ENCODE peak calls at places on chromosomes 11 and 22, in eight cellular contexts. One of them, this sample, is unnamed. For H3K4me1, the result is how much of the 10 kb centered on the place peaks cover.

GRCh38 chr22:24137595-24137994 is 43.7 kb upstream of the SUSD2 start:
- DNase-seq in A673: no peak
- DNase-seq in IMR-90: peak
- DNase-seq in MM.1S: no peak
- DNase-seq in heart right ventricle: no peak
- DNase-seq in fibroblast of lung: peak
- DNase-seq in Peyer's patch: no peak
- DNase-seq in hepatocyte: peak
- DNase-seq in this sample: no peak

GRCh38 chr11:59756496-59756840 is 1.3 kb downstream of the STX3 start:
- DNase-seq in A673: no peak
- DNase-seq in IMR-90: no peak
- DNase-seq in MM.1S: no peak
- DNase-seq in heart right ventricle: no peak
- DNase-seq in fibroblast of lung: peak
- DNase-seq in Peyer's patch: no peak
- DNase-seq in hepatocyte: no peak
- DNase-seq in this sample: no peak

GRCh38 chr11:45801723-45802315 is 3.1 kb upstream of the SLC35C1 start:
- DNase-seq in A673: peak
- DNase-seq in IMR-90: no peak
- DNase-seq in MM.1S: no peak
- DNase-seq in heart right ventricle: no peak
- DNase-seq in fibroblast of lung: no peak
- DNase-seq in Peyer's patch: no peak
- DNase-seq in hepatocyte: no peak
- DNase-seq in this sample: no peak

GRCh38 chr11:90803781-90804180 is 580.9 kb upstream of the CHORDC1 start:
- DNase-seq in A673: no peak
- DNase-seq in IMR-90: no peak
- DNase-seq in MM.1S: no peak
- DNase-seq in heart right ventricle: no peak
- DNase-seq in fibroblast of lung: no peak
- DNase-seq in Peyer's patch: no peak
- DNase-seq in hepatocyte: no peak
- DNase-seq in this sample: no peak

GRCh38 chr11:6606471-6607189 is 3.1 kb downstream of the ILK start:
- DNase-seq in A673: peak
- DNase-seq in IMR-90: peak
- DNase-seq in MM.1S: peak
- DNase-seq in heart right ventricle: peak
- DNase-seq in fibroblast of lung: peak
- DNase-seq in Peyer's patch: peak
- DNase-seq in hepatocyte: peak
- DNase-seq in this sample: peak

GRCh38 chr11:7303146-7303545 is 51.4 kb downstream of the SYT9 start:
- DNase-seq in A673: no peak
- DNase-seq in IMR-90: no peak
- DNase-seq in MM.1S: no peak
- DNase-seq in heart right ventricle: no peak
- DNase-seq in fibroblast of lung: no peak
- DNase-seq in Peyer's patch: no peak
- DNase-seq in hepatocyte: no peak
- DNase-seq in this sample: no peak

GRCh38 chr22:45846952-45847351 is 130.0 kb downstream of the WNT7B start:
- DNase-seq in A673: no peak
- DNase-seq in IMR-90: no peak
- DNase-seq in MM.1S: no peak
- DNase-seq in heart right ventricle: no peak
- DNase-seq in fibroblast of lung: no peak
- DNase-seq in Peyer's patch: no peak
- DNase-seq in hepatocyte: no peak
- DNase-seq in this sample: no peak

GRCh38 chr11:36066891-36067290 is 123.0 kb downstream of the LDLRAD3 start:
- DNase-seq in A673: no peak
- DNase-seq in IMR-90: no peak
- DNase-seq in MM.1S: no peak
- DNase-seq in heart right ventricle: no peak
- DNase-seq in fibroblast of lung: no peak
- DNase-seq in Peyer's patch: no peak
- DNase-seq in hepatocyte: no peak
- DNase-seq in this sample: no peak

GRCh38 chr22:19480789-19481188 is 1.1 kb downstream of the CDC45 start:
- DNase-seq in A673: no peak
- DNase-seq in IMR-90: no peak
- DNase-seq in MM.1S: no peak
- DNase-seq in heart right ventricle: no peak
- DNase-seq in fibroblast of lung: no peak
- DNase-seq in Peyer's patch: no peak
- DNase-seq in hepatocyte: no peak
- DNase-seq in this sample: no peak

GRCh38 chr11:29957406-29957805 is 59.4 kb downstream of the KCNA4 start:
- DNase-seq in A673: no peak
- DNase-seq in IMR-90: no peak
- DNase-seq in MM.1S: no peak
- DNase-seq in heart right ventricle: no peak
- DNase-seq in fibroblast of lung: no peak
- DNase-seq in Peyer's patch: no peak
- DNase-seq in hepatocyte: no peak
- DNase-seq in this sample: no peak

GRCh38 chr11:134145715-134146114 is 76.8 kb downstream of the JAM3 start:
- DNase-seq in A673: no peak
- DNase-seq in IMR-90: no peak
- DNase-seq in MM.1S: no peak
- DNase-seq in heart right ventricle: no peak
- DNase-seq in fibroblast of lung: no peak
- DNase-seq in Peyer's patch: no peak
- DNase-seq in hepatocyte: no peak
- DNase-seq in this sample: no peak

GRCh38 chr11:27347949-27348879 is 14.8 kb downstream of the CCDC34 start:
- DNase-seq in A673: peak
- DNase-seq in IMR-90: no peak
- DNase-seq in MM.1S: no peak
- DNase-seq in heart right ventricle: no peak
- DNase-seq in fibroblast of lung: no peak
- DNase-seq in Peyer's patch: no peak
- DNase-seq in hepatocyte: no peak
- DNase-seq in this sample: no peak

GRCh38 chr11:129779342-129779741 is 36.3 kb upstream of the TMEM45B start:
- DNase-seq in A673: no peak
- DNase-seq in IMR-90: no peak
- DNase-seq in MM.1S: no peak
- DNase-seq in heart right ventricle: no peak
- DNase-seq in fibroblast of lung: no peak
- DNase-seq in Peyer's patch: no peak
- DNase-seq in hepatocyte: no peak
- DNase-seq in this sample: no peak
- H3K27ac ChIP-seq in A673: no peak
- H3K27ac ChIP-seq in IMR-90: no peak
- H3K27ac ChIP-seq in MM.1S: no peak
- H3K27ac ChIP-seq in heart right ventricle: no peak
- H3K27ac ChIP-seq in fibroblast of lung: no peak
- H3K27ac ChIP-seq in Peyer's patch: no peak
- H3K27ac ChIP-seq in hepatocyte: peak
- H3K27ac ChIP-seq in this sample: no peak

GRCh38 chr11:111922803-111923202 is 4.1 kb downstream of the C11orf52 start:
- DNase-seq in A673: peak
- DNase-seq in IMR-90: peak
- DNase-seq in MM.1S: no peak
- DNase-seq in heart right ventricle: no peak
- DNase-seq in fibroblast of lung: peak
- DNase-seq in Peyer's patch: no peak
- DNase-seq in hepatocyte: no peak
- DNase-seq in this sample: no peak
- H3K4me3 ChIP-seq in A673: no peak
- H3K4me3 ChIP-seq in IMR-90: no peak
- H3K4me3 ChIP-seq in MM.1S: no peak
- H3K4me3 ChIP-seq in heart right ventricle: peak
- H3K4me3 ChIP-seq in fibroblast of lung: no peak
- H3K4me3 ChIP-seq in Peyer's patch: no peak
- H3K4me3 ChIP-seq in hepatocyte: no peak
- H3K4me3 ChIP-seq in this sample: no peak

DNA sequence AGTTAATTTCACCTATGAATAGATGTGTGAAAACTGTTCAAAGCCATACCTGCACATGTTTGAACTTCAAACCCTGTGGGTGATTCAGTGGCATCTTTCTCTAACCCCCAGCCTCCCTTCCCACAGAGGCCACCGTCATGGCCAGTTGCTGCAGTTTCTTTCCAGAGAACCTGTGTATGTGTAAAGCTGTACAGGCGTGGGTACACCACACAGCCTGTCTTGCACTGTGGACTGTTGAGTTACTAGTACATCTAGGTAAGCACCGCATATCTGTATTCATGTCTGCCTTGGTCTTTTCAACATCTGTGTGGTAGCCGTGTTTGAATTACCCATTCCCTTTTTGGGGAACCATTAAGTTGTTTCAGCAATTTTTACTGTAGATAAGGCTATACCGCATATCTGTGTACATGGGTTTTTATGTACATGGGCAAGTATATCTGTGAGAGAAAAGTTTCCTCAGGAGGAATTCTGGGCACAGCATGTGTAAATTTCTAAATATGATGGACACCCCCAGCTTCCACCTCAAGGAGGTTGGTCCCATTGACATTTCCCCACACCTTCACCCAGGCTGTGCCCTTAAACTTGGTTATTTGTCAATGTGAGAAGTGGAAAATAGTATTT is 13.9 kb downstream of the NEAT1 start:
- DNase-seq in A673: no peak
- DNase-seq in IMR-90: peak
- DNase-seq in MM.1S: no peak
- DNase-seq in heart right ventricle: no peak
- DNase-seq in fibroblast of lung: no peak
- DNase-seq in Peyer's patch: no peak
- DNase-seq in hepatocyte: no peak
- DNase-seq in this sample: no peak
- H3K4me1 ChIP-seq in A673: under half
- H3K4me1 ChIP-seq in IMR-90: under half
- H3K4me1 ChIP-seq in MM.1S: half or more
- H3K4me1 ChIP-seq in heart right ventricle: half or more
- H3K4me1 ChIP-seq in fibroblast of lung: under half
- H3K4me1 ChIP-seq in Peyer's patch: under half
- H3K4me1 ChIP-seq in hepatocyte: under half
- H3K4me1 ChIP-seq in this sample: half or more

GRCh38 chr11:128480066-128480465 is 107.3 kb downstream of the ETS1 start:
- DNase-seq in A673: no peak
- DNase-seq in IMR-90: no peak
- DNase-seq in MM.1S: no peak
- DNase-seq in heart right ventricle: peak
- DNase-seq in fibroblast of lung: no peak
- DNase-seq in Peyer's patch: no peak
- DNase-seq in hepatocyte: no peak
- DNase-seq in this sample: no peak
- H3K27ac ChIP-seq in A673: no peak
- H3K27ac ChIP-seq in IMR-90: no peak
- H3K27ac ChIP-seq in MM.1S: no peak
- H3K27ac ChIP-seq in heart right ventricle: peak
- H3K27ac ChIP-seq in fibroblast of lung: peak
- H3K27ac ChIP-seq in Peyer's patch: peak
- H3K27ac ChIP-seq in hepatocyte: no peak
- H3K27ac ChIP-seq in this sample: peak

GRCh38 chr11:102306817-102307814 is 10.2 kb upstream of the BIRC3 start:
- DNase-seq in A673: peak
- DNase-seq in IMR-90: no peak
- DNase-seq in MM.1S: no peak
- DNase-seq in heart right ventricle: no peak
- DNase-seq in fibroblast of lung: peak
- DNase-seq in Peyer's patch: no peak
- DNase-seq in hepatocyte: no peak
- DNase-seq in this sample: no peak

GRCh38 chr11:102309621-102310541 is 7.4 kb upstream of the BIRC3 start:
- DNase-seq in A673: peak
- DNase-seq in IMR-90: no peak
- DNase-seq in MM.1S: no peak
- DNase-seq in heart right ventricle: no peak
- DNase-seq in fibroblast of lung: no peak
- DNase-seq in Peyer's patch: no peak
- DNase-seq in hepatocyte: no peak
- DNase-seq in this sample: no peak

GRCh38 chr11:102304686-102305085 is 12.6 kb upstream of the BIRC3 start:
- DNase-seq in A673: no peak
- DNase-seq in IMR-90: no peak
- DNase-seq in MM.1S: no peak
- DNase-seq in heart right ventricle: no peak
- DNase-seq in fibroblast of lung: no peak
- DNase-seq in Peyer's patch: no peak
- DNase-seq in hepatocyte: no peak
- DNase-seq in this sample: no peak

GRCh38 chr11:102305352-102306047 is 11.8 kb upstream of the BIRC3 start:
- DNase-seq in A673: no peak
- DNase-seq in IMR-90: no peak
- DNase-seq in MM.1S: no peak
- DNase-seq in heart right ventricle: no peak
- DNase-seq in fibroblast of lung: no peak
- DNase-seq in Peyer's patch: no peak
- DNase-seq in hepatocyte: no peak
- DNase-seq in this sample: no peak

GRCh38 chr11:102306048-102306575 is 11.2 kb upstream of the BIRC3 start:
- DNase-seq in A673: no peak
- DNase-seq in IMR-90: no peak
- DNase-seq in MM.1S: no peak
- DNase-seq in heart right ventricle: no peak
- DNase-seq in fibroblast of lung: peak
- DNase-seq in Peyer's patch: peak
- DNase-seq in hepatocyte: peak
- DNase-seq in this sample: peak
- H3K4me3 ChIP-seq in A673: no peak
- H3K4me3 ChIP-seq in IMR-90: no peak
- H3K4me3 ChIP-seq in MM.1S: no peak
- H3K4me3 ChIP-seq in heart right ventricle: no peak
- H3K4me3 ChIP-seq in fibroblast of lung: no peak
- H3K4me3 ChIP-seq in Peyer's patch: no peak
- H3K4me3 ChIP-seq in hepatocyte: no peak
- H3K4me3 ChIP-seq in this sample: no peak

GRCh38 chr11:118401880-118402590 is 629 bp downstream of the ATP5MG start:
- DNase-seq in A673: peak
- DNase-seq in IMR-90: peak
- DNase-seq in MM.1S: no peak
- DNase-seq in heart right ventricle: no peak
- DNase-seq in fibroblast of lung: peak
- DNase-seq in Peyer's patch: no peak
- DNase-seq in hepatocyte: peak
- DNase-seq in this sample: no peak
- H3K4me1 ChIP-seq in A673: under half
- H3K4me1 ChIP-seq in IMR-90: under half
- H3K4me1 ChIP-seq in MM.1S: under half
- H3K4me1 ChIP-seq in heart right ventricle: half or more
- H3K4me1 ChIP-seq in fibroblast of lung: under half
- H3K4me1 ChIP-seq in Peyer's patch: under half
- H3K4me1 ChIP-seq in hepatocyte: under half
- H3K4me1 ChIP-seq in this sample: under half

GRCh38 chr22:25702046-25702445 is 39.9 kb upstream of the MYO18B start:
- DNase-seq in A673: peak
- DNase-seq in IMR-90: peak
- DNase-seq in MM.1S: peak
- DNase-seq in heart right ventricle: no peak
- DNase-seq in fibroblast of lung: peak
- DNase-seq in Peyer's patch: no peak
- DNase-seq in hepatocyte: no peak
- DNase-seq in this sample: no peak
- H3K27ac ChIP-seq in A673: no peak
- H3K27ac ChIP-seq in IMR-90: no peak
- H3K27ac ChIP-seq in MM.1S: no peak
- H3K27ac ChIP-seq in heart right ventricle: no peak
- H3K27ac ChIP-seq in fibroblast of lung: no peak
- H3K27ac ChIP-seq in Peyer's patch: no peak
- H3K27ac ChIP-seq in hepatocyte: no peak
- H3K27ac ChIP-seq in this sample: no peak